ENCODE peak calls at places on chromosomes 12 and 14, in five cellular contexts. M is tibial nerve, I is NT2/D1, U is iPS DF 6.9, G is body of pancreas. F is an unnamed sample. For H3K36me3 and H3K4me1, the result is how much of the 10 kb centered on the place peaks cover.

GRCh38 chr12:59695379-59695778 is 99.5 kb downstream of the SLC16A7 start:
- DNase-seq in M (no peak), I (no peak), U (no peak), G (no peak), F (no peak)

GRCh38 chr12:1318327-1319031 is 275.9 kb downstream of the FBXL14 start:
- DNase-seq in M (no peak), I (peak), U (peak), G (peak), F (peak)

GRCh38 chr14:70754989-70755388 is 54.3 kb downstream of the MAP3K9 start:
- DNase-seq in M (no peak), I (no peak), U (no peak), G (peak), F (peak)

GRCh38 chr12:62347922-62348650 is 87.9 kb downstream of the USP15 start:
- DNase-seq in M (no peak), I (no peak), U (no peak), G (no peak), F (no peak)

GRCh38 chr12:23066095-23066494 is 441.1 kb downstream of the ETNK1 start:
- DNase-seq in M (no peak), I (no peak), U (no peak), G (no peak), F (no peak)

GRCh38 chr12:19826988-19827550 is 387.8 kb downstream of the AEBP2 start:
- DNase-seq in M (no peak), I (no peak), U (no peak), G (no peak), F (no peak)

GRCh38 chr14:75279153-75279738 is 618 bp downstream of the FOS start:
- DNase-seq in M (peak), I (no peak), U (no peak), G (peak), F (no peak)

GRCh38 chr12:5808956-5809355 is 136.1 kb downstream of the ANO2 start:
- DNase-seq in M (no peak), I (no peak), U (no peak), G (no peak), F (no peak)

GRCh38 chr14:38255673-38256357 is at the start of gene CLEC14A:
- DNase-seq in M (peak), I (no peak), U (no peak), G (peak), F (peak)

GRCh38 chr12:104649913-104650312 is 193.2 kb downstream of the CHST11 start:
- DNase-seq in M (no peak), I (no peak), U (no peak), G (no peak), F (no peak)

GRCh38 chr12:47783821-47784819 is 11.1 kb downstream of the SLC48A1 start:
- DNase-seq in M (no peak), I (no peak), U (no peak), G (no peak), F (no peak)

GRCh38 chr12:47782372-47782770 is 9.3 kb downstream of the SLC48A1 start:
- DNase-seq in M (no peak), I (no peak), U (no peak), G (no peak), F (no peak)

GRCh38 chr12:47781479-47782371 is 8.7 kb downstream of the SLC48A1 start:
- DNase-seq in M (no peak), I (no peak), U (no peak), G (no peak), F (no peak)

GRCh38 chr12:47785036-47785886 is 12.2 kb downstream of the SLC48A1 start:
- DNase-seq in M (peak), I (no peak), U (no peak), G (no peak), F (no peak)

DNA sequence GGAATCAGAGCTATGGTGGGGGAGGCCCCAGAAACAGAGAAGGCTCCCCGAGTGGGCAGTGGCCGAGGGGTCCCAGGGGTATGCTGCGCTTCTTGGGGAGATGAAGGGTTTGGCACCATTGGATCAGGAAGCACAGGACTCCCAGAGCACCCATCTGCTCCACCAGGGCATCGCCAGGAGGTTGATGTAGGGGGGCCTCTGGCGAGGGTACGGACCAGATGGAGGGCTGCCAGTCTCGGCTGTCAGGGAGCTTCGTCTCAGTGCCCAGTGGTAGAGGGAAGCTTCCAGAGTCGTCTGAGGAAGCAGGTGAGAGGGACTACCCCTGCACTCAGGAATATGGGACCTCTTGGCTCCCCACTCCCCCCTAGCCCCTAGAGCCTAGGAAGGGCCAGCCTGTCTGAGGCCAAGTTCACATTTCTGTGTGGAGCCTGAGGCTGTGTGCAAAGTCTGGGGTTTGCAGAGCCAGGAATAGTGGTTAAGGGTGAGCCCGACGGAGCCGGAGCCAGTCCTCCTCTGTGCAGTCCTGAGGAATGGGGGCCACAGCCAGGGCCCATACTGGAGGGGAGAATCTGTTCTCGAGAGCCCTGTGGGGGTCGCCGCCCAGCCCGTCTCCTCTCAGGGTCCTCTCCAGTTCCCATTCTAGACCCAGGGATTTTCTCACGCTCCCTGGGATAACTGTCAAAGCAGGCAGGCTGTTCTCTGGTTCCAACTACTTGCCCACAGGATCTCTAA is 10.2 kb downstream of the SLC48A1 start:
- DNase-seq in M (no peak), I (no peak), U (no peak), G (no peak), F (no peak)
- H3K36me3 ChIP-seq in M (half or more), I (half or more), U (under half), G (under half), F (half or more)

GRCh38 chr14:93956082-93956481 is 20.3 kb downstream of the ASB2 start:
- DNase-seq in M (no peak), I (no peak), U (no peak), G (no peak), F (no peak)

GRCh38 chr14:93954900-93955891 is 21.2 kb downstream of the ASB2 start:
- DNase-seq in M (no peak), I (no peak), U (no peak), G (no peak), F (no peak)

GRCh38 chr14:93957333-93957710 is 19.0 kb downstream of the ASB2 start:
- DNase-seq in M (no peak), I (no peak), U (no peak), G (no peak), F (no peak)

GRCh38 chr14:93957751-93958566 is 18.4 kb downstream of the ASB2 start:
- DNase-seq in M (no peak), I (no peak), U (no peak), G (no peak), F (no peak)

GRCh38 chr14:93956514-93957332 is 19.6 kb downstream of the ASB2 start:
- DNase-seq in M (no peak), I (no peak), U (no peak), G (no peak), F (no peak)
- H3K4me3 ChIP-seq in M (no peak), I (no peak), U (no peak), G (no peak), F (no peak)

GRCh38 chr14:79376557-79376956 is 834.7 kb downstream of the DIO2 start:
- DNase-seq in M (no peak), I (no peak), U (no peak), G (no peak), F (no peak)
- H3K4me1 ChIP-seq in M (under half), I (under half), U (under half), G (under half), F (under half)

GRCh38 chr12:76368230-76368629 is 20.0 kb upstream of the BBS10 start:
- DNase-seq in M (no peak), I (no peak), U (no peak), G (no peak), F (no peak)
- H3K36me3 ChIP-seq in M (half or more), I (under half), U (under half), G (under half), F (under half)

GRCh38 chr12:4133029-4133428 is 140.5 kb upstream of the CCND2 start:
- DNase-seq in M (no peak), I (no peak), U (no peak), G (no peak), F (no peak)

GRCh38 chr12:4133636-4134433 is 139.7 kb upstream of the CCND2 start:
- DNase-seq in M (no peak), I (no peak), U (no peak), G (no peak), F (no peak)

GRCh38 chr12:4134833-4135597 is 138.5 kb upstream of the CCND2 start:
- DNase-seq in M (no peak), I (peak), U (peak), G (no peak), F (no peak)

GRCh38 chr12:4137015-4137414 is 136.5 kb upstream of the CCND2 start:
- DNase-seq in M (no peak), I (no peak), U (no peak), G (no peak), F (no peak)

DNA sequence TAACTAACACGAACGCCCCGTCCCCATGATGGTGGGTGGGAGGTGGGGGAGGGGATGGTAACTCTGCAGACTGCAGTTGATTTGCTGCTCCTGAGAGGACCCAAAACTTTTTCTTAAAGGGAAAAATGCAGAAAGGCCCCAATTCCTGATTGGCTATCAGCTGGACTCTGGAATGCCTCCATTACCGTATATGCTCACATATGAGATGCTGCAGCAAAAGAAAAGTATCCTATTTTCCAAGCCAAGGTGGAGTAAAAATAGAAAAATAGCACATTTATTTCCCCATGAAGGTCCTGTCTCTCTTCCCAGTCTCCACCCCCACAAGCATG is 139.2 kb upstream of the CCND2 start:
- DNase-seq in M (no peak), I (no peak), U (no peak), G (no peak), F (no peak)
- H3K4me3 ChIP-seq in M (no peak), I (no peak), U (no peak), G (no peak), F (no peak)

F was measured in lung.